ENCODE peak calls at places on chromosome 22, in five cellular contexts. R is stimulated activated CD8-positive, alpha-beta memory T cell treated with anti-CD3 and anti-CD28 coated beads, Interleukin-7, amount 100 ng/mL, for 1 hour; G is naive thymus-derived CD4-positive, alpha-beta T cell; Z is MG63; B is hypothalamus. K is an unnamed sample.

GRCh38 chr22:30226192-30226832 is 20.2 kb downstream of the LIF start:
- DNase-seq in R (no peak), G (no peak), Z (no peak), B (no peak), K (no peak)

GRCh38 chr22:35175392-35175791 is 81.9 kb upstream of the HMGXB4 start:
- DNase-seq in R (no peak), G (no peak), Z (no peak), B (no peak), K (no peak)

GRCh38 chr22:31083377-31083768 is 2.3 kb downstream of the SMTN start:
- DNase-seq in R (no peak), G (no peak), Z (no peak), B (no peak), K (no peak)

GRCh38 chr22:43753718-43754117 is 58.4 kb downstream of the EFCAB6 start:
- DNase-seq in R (no peak), G (no peak), Z (no peak), B (no peak), K (no peak)

GRCh38 chr22:26857169-26857568 is 199.8 kb downstream of the MIAT start:
- DNase-seq in R (no peak), G (no peak), Z (no peak), B (no peak), K (no peak)

GRCh38 chr22:40007826-40008710 is 13.3 kb downstream of the FAM83F start:
- DNase-seq in R (no peak), G (no peak), Z (no peak), B (no peak), K (no peak)

GRCh38 chr22:20650294-20651207 is 123.4 kb upstream of the SERPIND1 start:
- DNase-seq in R (no peak), G (no peak), Z (no peak), B (no peak), K (no peak)

GRCh38 chr22:27372969-27373670 is 428.4 kb downstream of the MN1 start:
- DNase-seq in R (no peak), G (no peak), Z (no peak), B (no peak), K (no peak)

GRCh38 chr22:18024276-18024939 is at the start of gene MICAL3:
- DNase-seq in R (peak), G (peak), Z (peak), B (no peak), K (peak)

GRCh38 chr22:33919591-33920501 is at the start of gene LARGE1:
- DNase-seq in R (no peak), G (peak), Z (peak), B (no peak), K (peak)

GRCh38 chr22:49971232-49972162 is 10.9 kb downstream of the PIM3 start:
- DNase-seq in R (no peak), G (no peak), Z (peak), B (peak), K (peak)

GRCh38 chr22:48887394-48888332 is 940.0 kb downstream of the BRD1 start:
- DNase-seq in R (no peak), G (no peak), Z (no peak), B (no peak), K (no peak)

GRCh38 chr22:37633693-37634504 is 5.6 kb upstream of the SH3BP1 start:
- DNase-seq in R (no peak), G (peak), Z (peak), B (peak), K (peak)

GRCh38 chr22:21064917-21065864 is 19.4 kb downstream of the LRRC74B start:
- DNase-seq in R (no peak), G (no peak), Z (no peak), B (no peak), K (no peak)

K was measured in head of caudate nucleus.